ENCODE peak calls at places on chromosomes 12 and 14, in nine cellular contexts. One of them, this sample, is unnamed.

GRCh38 chr12:99195474-99195873 is 452.1 kb upstream of the GARIN6 start:
- DNase-seq in HepG2: no peak
- DNase-seq in T-helper 22 cell: no peak
- DNase-seq in neural crest cell: no peak
- DNase-seq in astrocyte of the spinal cord: no peak
- DNase-seq in NCI-H1694 treated with DMSO at 0.1 percent for 48 hours: no peak
- DNase-seq in cardiac muscle cell: no peak
- DNase-seq in smooth muscle cell of the brain vasculature: no peak
- DNase-seq in upper lobe of right lung: no peak
- DNase-seq in this sample: no peak

GRCh38 chr12:91182664-91183455 is at the start of gene DCN:
- DNase-seq in NCI-H1694 treated with DMSO at 0.1 percent for 48 hours: no peak
- DNase-seq in upper lobe of right lung: no peak
- DNase-seq in smooth muscle cell of the brain vasculature: no peak
- DNase-seq in cardiac muscle cell: peak; percentile 61
- DNase-seq in HepG2: no peak
- DNase-seq in neural crest cell: no peak
- DNase-seq in astrocyte of the spinal cord: peak; percentile 63
- DNase-seq in T-helper 22 cell: no peak
- DNase-seq in this sample: no peak

GRCh38 chr12:6827982-6828670 is at the start of gene P3H3:
- DNase-seq in HepG2: peak; percentile 23
- DNase-seq in smooth muscle cell of the brain vasculature: no peak
- DNase-seq in cardiac muscle cell: peak; percentile 63
- DNase-seq in NCI-H1694 treated with DMSO at 0.1 percent for 48 hours: peak; percentile 54
- DNase-seq in astrocyte of the spinal cord: peak; percentile 37
- DNase-seq in upper lobe of right lung: no peak
- DNase-seq in T-helper 22 cell: no peak
- DNase-seq in neural crest cell: peak; percentile 43
- DNase-seq in this sample: peak; percentile 67

GRCh38 chr12:57156701-57157403 is 9.4 kb upstream of the LRP1-AS start:
- DNase-seq in cardiac muscle cell: no peak
- DNase-seq in T-helper 22 cell: no peak
- DNase-seq in astrocyte of the spinal cord: no peak
- DNase-seq in upper lobe of right lung: no peak
- DNase-seq in NCI-H1694 treated with DMSO at 0.1 percent for 48 hours: no peak
- DNase-seq in neural crest cell: no peak
- DNase-seq in HepG2: no peak
- DNase-seq in smooth muscle cell of the brain vasculature: no peak
- DNase-seq in this sample: no peak

GRCh38 chr12:93767524-93767863 is 90.3 kb downstream of the CRADD start:
- DNase-seq in neural crest cell: no peak
- DNase-seq in smooth muscle cell of the brain vasculature: no peak
- DNase-seq in HepG2: no peak
- DNase-seq in upper lobe of right lung: no peak
- DNase-seq in astrocyte of the spinal cord: no peak
- DNase-seq in NCI-H1694 treated with DMSO at 0.1 percent for 48 hours: peak; percentile 46
- DNase-seq in cardiac muscle cell: no peak
- DNase-seq in T-helper 22 cell: no peak
- DNase-seq in this sample: no peak

GRCh38 chr12:93361159-93361919 is 16.4 kb upstream of the NUDT4 start:
- DNase-seq in T-helper 22 cell: no peak
- DNase-seq in HepG2: no peak
- DNase-seq in cardiac muscle cell: peak; percentile 65
- DNase-seq in neural crest cell: no peak
- DNase-seq in NCI-H1694 treated with DMSO at 0.1 percent for 48 hours: peak; percentile 40
- DNase-seq in smooth muscle cell of the brain vasculature: no peak
- DNase-seq in astrocyte of the spinal cord: peak; percentile 67
- DNase-seq in upper lobe of right lung: no peak
- DNase-seq in this sample: no peak

GRCh38 chr14:100709252-100709955 is 17.3 kb upstream of the DLK1 start:
- DNase-seq in smooth muscle cell of the brain vasculature: no peak
- DNase-seq in T-helper 22 cell: no peak
- DNase-seq in neural crest cell: peak; percentile 37
- DNase-seq in astrocyte of the spinal cord: peak; percentile 33
- DNase-seq in HepG2: no peak
- DNase-seq in cardiac muscle cell: peak; percentile 57
- DNase-seq in upper lobe of right lung: no peak
- DNase-seq in NCI-H1694 treated with DMSO at 0.1 percent for 48 hours: no peak
- DNase-seq in this sample: no peak

GRCh38 chr12:94263011-94263786 is 114.8 kb downstream of the PLXNC1 start:
- DNase-seq in upper lobe of right lung: peak; percentile 67
- DNase-seq in astrocyte of the spinal cord: no peak
- DNase-seq in neural crest cell: no peak
- DNase-seq in NCI-H1694 treated with DMSO at 0.1 percent for 48 hours: no peak
- DNase-seq in cardiac muscle cell: no peak
- DNase-seq in HepG2: no peak
- DNase-seq in smooth muscle cell of the brain vasculature: no peak
- DNase-seq in T-helper 22 cell: peak; percentile 10
- DNase-seq in this sample: no peak

GRCh38 chr12:112167728-112168525 is 42.6 kb downstream of the TRAFD1 start:
- DNase-seq in HepG2: no peak
- DNase-seq in upper lobe of right lung: no peak
- DNase-seq in smooth muscle cell of the brain vasculature: no peak
- DNase-seq in T-helper 22 cell: no peak
- DNase-seq in astrocyte of the spinal cord: no peak
- DNase-seq in neural crest cell: no peak
- DNase-seq in NCI-H1694 treated with DMSO at 0.1 percent for 48 hours: no peak
- DNase-seq in cardiac muscle cell: no peak
- DNase-seq in this sample: no peak

GRCh38 chr14:100825691-100826331 is at the start of gene MEG3:
- DNase-seq in neural crest cell: no peak
- DNase-seq in T-helper 22 cell: no peak
- DNase-seq in upper lobe of right lung: no peak
- DNase-seq in HepG2: no peak
- DNase-seq in astrocyte of the spinal cord: peak; percentile 85
- DNase-seq in NCI-H1694 treated with DMSO at 0.1 percent for 48 hours: no peak
- DNase-seq in smooth muscle cell of the brain vasculature: peak; percentile 67
- DNase-seq in cardiac muscle cell: peak; percentile 83
- DNase-seq in this sample: peak; percentile 86

GRCh38 chr12:32603858-32604257 is 75.2 kb upstream of the DNM1L start:
- DNase-seq in neural crest cell: no peak
- DNase-seq in cardiac muscle cell: peak; percentile 42
- DNase-seq in astrocyte of the spinal cord: peak; percentile 65
- DNase-seq in upper lobe of right lung: no peak
- DNase-seq in NCI-H1694 treated with DMSO at 0.1 percent for 48 hours: no peak
- DNase-seq in smooth muscle cell of the brain vasculature: no peak
- DNase-seq in T-helper 22 cell: no peak
- DNase-seq in HepG2: no peak
- DNase-seq in this sample: no peak

GRCh38 chr12:132523576-132524331 is 33.8 kb downstream of the FBRSL1 start:
- DNase-seq in NCI-H1694 treated with DMSO at 0.1 percent for 48 hours: peak; percentile 12
- DNase-seq in upper lobe of right lung: peak; percentile 83
- DNase-seq in HepG2: peak; percentile 32
- DNase-seq in cardiac muscle cell: peak; percentile 51
- DNase-seq in smooth muscle cell of the brain vasculature: no peak
- DNase-seq in neural crest cell: peak; percentile 87
- DNase-seq in astrocyte of the spinal cord: peak; percentile 15
- DNase-seq in T-helper 22 cell: peak; percentile 19
- DNase-seq in this sample: peak; percentile 40

GRCh38 chr12:96061864-96062453 is 26.6 kb upstream of the LTA4H start:
- DNase-seq in cardiac muscle cell: peak; percentile 91
- DNase-seq in upper lobe of right lung: no peak
- DNase-seq in NCI-H1694 treated with DMSO at 0.1 percent for 48 hours: peak; percentile 82
- DNase-seq in astrocyte of the spinal cord: peak; percentile 83
- DNase-seq in HepG2: peak; percentile 54
- DNase-seq in smooth muscle cell of the brain vasculature: peak; percentile 62
- DNase-seq in neural crest cell: peak; percentile 66
- DNase-seq in T-helper 22 cell: peak; percentile 49
- DNase-seq in this sample: peak; percentile 89

GRCh38 chr14:72444701-72445100 is 449.2 kb downstream of the DPF3 start:
- DNase-seq in smooth muscle cell of the brain vasculature: no peak
- DNase-seq in neural crest cell: no peak
- DNase-seq in cardiac muscle cell: no peak
- DNase-seq in NCI-H1694 treated with DMSO at 0.1 percent for 48 hours: no peak
- DNase-seq in upper lobe of right lung: no peak
- DNase-seq in HepG2: no peak
- DNase-seq in astrocyte of the spinal cord: no peak
- DNase-seq in T-helper 22 cell: no peak
- DNase-seq in this sample: peak; percentile 56

GRCh38 chr12:122840580-122841513 is 5.6 kb downstream of the HIP1R start:
- DNase-seq in NCI-H1694 treated with DMSO at 0.1 percent for 48 hours: no peak
- DNase-seq in cardiac muscle cell: no peak
- DNase-seq in astrocyte of the spinal cord: no peak
- DNase-seq in T-helper 22 cell: no peak
- DNase-seq in HepG2: no peak
- DNase-seq in upper lobe of right lung: no peak
- DNase-seq in neural crest cell: no peak
- DNase-seq in smooth muscle cell of the brain vasculature: no peak
- DNase-seq in this sample: no peak

GRCh38 chr14:68137704-68138619 is 318.4 kb downstream of the RAD51B start:
- DNase-seq in smooth muscle cell of the brain vasculature: peak; percentile 60
- DNase-seq in astrocyte of the spinal cord: peak; percentile 95
- DNase-seq in neural crest cell: peak; percentile 61
- DNase-seq in upper lobe of right lung: no peak
- DNase-seq in cardiac muscle cell: peak; percentile 89
- DNase-seq in T-helper 22 cell: no peak
- DNase-seq in NCI-H1694 treated with DMSO at 0.1 percent for 48 hours: peak; percentile 15
- DNase-seq in HepG2: peak; percentile 77
- DNase-seq in this sample: peak; percentile 97

GRCh38 chr12:64229240-64229639 is 7.1 kb upstream of the KICS2 start:
- DNase-seq in smooth muscle cell of the brain vasculature: no peak
- DNase-seq in cardiac muscle cell: no peak
- DNase-seq in T-helper 22 cell: no peak
- DNase-seq in HepG2: no peak
- DNase-seq in neural crest cell: no peak
- DNase-seq in NCI-H1694 treated with DMSO at 0.1 percent for 48 hours: no peak
- DNase-seq in upper lobe of right lung: no peak
- DNase-seq in astrocyte of the spinal cord: no peak
- DNase-seq in this sample: no peak

GRCh38 chr14:104292084-104292970 is 153.9 kb downstream of the KIF26A start:
- DNase-seq in neural crest cell: no peak
- DNase-seq in smooth muscle cell of the brain vasculature: no peak
- DNase-seq in astrocyte of the spinal cord: no peak
- DNase-seq in cardiac muscle cell: no peak
- DNase-seq in upper lobe of right lung: peak; percentile 33
- DNase-seq in NCI-H1694 treated with DMSO at 0.1 percent for 48 hours: no peak
- DNase-seq in HepG2: no peak
- DNase-seq in T-helper 22 cell: no peak
- DNase-seq in this sample: no peak

GRCh38 chr12:107461222-107461980 is 224.2 kb upstream of the PWP1 start:
- DNase-seq in T-helper 22 cell: no peak
- DNase-seq in neural crest cell: no peak
- DNase-seq in smooth muscle cell of the brain vasculature: peak; percentile 35
- DNase-seq in upper lobe of right lung: no peak
- DNase-seq in HepG2: no peak
- DNase-seq in NCI-H1694 treated with DMSO at 0.1 percent for 48 hours: no peak
- DNase-seq in astrocyte of the spinal cord: peak; percentile 93
- DNase-seq in cardiac muscle cell: peak; percentile 25
- DNase-seq in this sample: peak; percentile 40

GRCh38 chr12:100127766-100128508 is 14.7 kb downstream of the BLTP3B start:
- DNase-seq in upper lobe of right lung: no peak
- DNase-seq in smooth muscle cell of the brain vasculature: no peak
- DNase-seq in NCI-H1694 treated with DMSO at 0.1 percent for 48 hours: no peak
- DNase-seq in HepG2: peak; percentile 44
- DNase-seq in T-helper 22 cell: no peak
- DNase-seq in cardiac muscle cell: peak; percentile 84
- DNase-seq in neural crest cell: no peak
- DNase-seq in astrocyte of the spinal cord: peak; percentile 26
- DNase-seq in this sample: no peak

GRCh38 chr12:2498961-2499500 is 295.7 kb upstream of the FKBP4 start:
- DNase-seq in cardiac muscle cell: no peak
- DNase-seq in NCI-H1694 treated with DMSO at 0.1 percent for 48 hours: no peak
- DNase-seq in neural crest cell: no peak
- DNase-seq in smooth muscle cell of the brain vasculature: no peak
- DNase-seq in upper lobe of right lung: no peak
- DNase-seq in astrocyte of the spinal cord: no peak
- DNase-seq in T-helper 22 cell: no peak
- DNase-seq in HepG2: no peak
- DNase-seq in this sample: no peak

GRCh38 chr12:56487448-56488040 is 417 bp downstream of the GLS2 start:
- DNase-seq in T-helper 22 cell: no peak
- DNase-seq in smooth muscle cell of the brain vasculature: no peak
- DNase-seq in NCI-H1694 treated with DMSO at 0.1 percent for 48 hours: peak; percentile 27
- DNase-seq in HepG2: peak; percentile 32
- DNase-seq in cardiac muscle cell: no peak
- DNase-seq in upper lobe of right lung: peak; percentile 81
- DNase-seq in astrocyte of the spinal cord: no peak
- DNase-seq in neural crest cell: peak; percentile 20
- DNase-seq in this sample: no peak

GRCh38 chr12:104733717-104734175 is 224.3 kb downstream of the SLC41A2 start:
- DNase-seq in T-helper 22 cell: no peak
- DNase-seq in NCI-H1694 treated with DMSO at 0.1 percent for 48 hours: no peak
- DNase-seq in HepG2: peak; percentile 4
- DNase-seq in smooth muscle cell of the brain vasculature: no peak
- DNase-seq in cardiac muscle cell: peak; percentile 13
- DNase-seq in neural crest cell: no peak
- DNase-seq in upper lobe of right lung: peak; percentile 67
- DNase-seq in astrocyte of the spinal cord: no peak
- DNase-seq in this sample: no peak

GRCh38 chr14:22980672-22981089 is 1.7 kb downstream of the AJUBA start:
- DNase-seq in cardiac muscle cell: peak; percentile 60
- DNase-seq in smooth muscle cell of the brain vasculature: no peak
- DNase-seq in NCI-H1694 treated with DMSO at 0.1 percent for 48 hours: no peak
- DNase-seq in neural crest cell: no peak
- DNase-seq in upper lobe of right lung: peak; percentile 82
- DNase-seq in HepG2: peak; percentile 76
- DNase-seq in astrocyte of the spinal cord: peak; percentile 34
- DNase-seq in T-helper 22 cell: no peak
- DNase-seq in this sample: peak; percentile 72

GRCh38 chr12:119258149-119258548 is 76.4 kb upstream of the CCDC60 start:
- DNase-seq in smooth muscle cell of the brain vasculature: no peak
- DNase-seq in cardiac muscle cell: no peak
- DNase-seq in T-helper 22 cell: no peak
- DNase-seq in astrocyte of the spinal cord: no peak
- DNase-seq in NCI-H1694 treated with DMSO at 0.1 percent for 48 hours: peak; percentile 22
- DNase-seq in neural crest cell: no peak
- DNase-seq in HepG2: no peak
- DNase-seq in upper lobe of right lung: no peak
- DNase-seq in this sample: no peak

GRCh38 chr14:75711796-75712211 is 50.8 kb downstream of the TTLL5 start:
- DNase-seq in neural crest cell: no peak
- DNase-seq in NCI-H1694 treated with DMSO at 0.1 percent for 48 hours: no peak
- DNase-seq in HepG2: peak; percentile 96
- DNase-seq in cardiac muscle cell: peak; percentile 84
- DNase-seq in T-helper 22 cell: no peak
- DNase-seq in astrocyte of the spinal cord: peak; percentile 93
- DNase-seq in upper lobe of right lung: peak; percentile 78
- DNase-seq in smooth muscle cell of the brain vasculature: peak; percentile 71
- DNase-seq in this sample: peak; percentile 86

GRCh38 chr12:104108755-104109445 is 29.1 kb downstream of the NFYB start:
- DNase-seq in neural crest cell: peak; percentile 89
- DNase-seq in cardiac muscle cell: peak; percentile 82
- DNase-seq in smooth muscle cell of the brain vasculature: peak; percentile 86
- DNase-seq in upper lobe of right lung: peak; percentile 78
- DNase-seq in NCI-H1694 treated with DMSO at 0.1 percent for 48 hours: peak; percentile 64
- DNase-seq in HepG2: peak; percentile 62
- DNase-seq in T-helper 22 cell: peak; percentile 53
- DNase-seq in astrocyte of the spinal cord: peak; percentile 88
- DNase-seq in this sample: peak; percentile 90

This sample was measured in SJCRH30.